ENCODE peak calls at places on chromosomes 6 and 20, in eight cellular contexts. S is NB4, C is sigmoid colon, H is ovary, W is A549, P is stomach, Z is right lobe of liver, V is erythroblast. I is an unnamed sample.

GRCh38 chr20:20223981-20224380 is 143.9 kb upstream of the INSM1 start:
- DNase-seq in S (no peak), C (no peak), H (no peak), W (no peak), P (no peak), Z (no peak), V (no peak), I (no peak)

GRCh38 chr6:139649718-139650117 is 275.3 kb upstream of the CITED2 start:
- DNase-seq in S (no peak), C (no peak), H (no peak), W (no peak), P (no peak), Z (no peak), V (no peak), I (no peak)

GRCh38 chr6:139757766-139758655 is 383.6 kb upstream of the CITED2 start:
- DNase-seq in S (peak; percentile 20), C (no peak), H (no peak), W (no peak), P (no peak), Z (no peak), V (no peak), I (peak; percentile 60)

GRCh38 chr20:50189681-50190250 is 864 bp upstream of the CEBPB start:
- DNase-seq in S (peak; percentile 49), C (no peak), H (peak; percentile 80), W (no peak), P (peak; percentile 70), Z (peak; percentile 93), V (peak; percentile 67), I (peak; percentile 93)

GRCh38 chr20:63290677-63291472 is 2.1 kb upstream of the COL20A1 start:
- DNase-seq in S (peak; percentile 63), C (no peak), H (no peak), W (peak; percentile 75), P (peak; percentile 61), Z (no peak), V (peak; percentile 62), I (no peak)

GRCh38 chr6:4280721-4281120 is 145.3 kb upstream of the ECI2 start:
- DNase-seq in S (no peak), C (no peak), H (no peak), W (peak; percentile 47), P (no peak), Z (no peak), V (no peak), I (no peak)

GRCh38 chr6:114042267-114043075 is 71.5 kb upstream of the HDAC2 start:
- DNase-seq in S (no peak), C (no peak), H (no peak), W (no peak), P (no peak), Z (no peak), V (no peak), I (no peak)

GRCh38 chr20:25118529-25118928 is 36.6 kb upstream of the VSX1 start:
- DNase-seq in S (no peak), C (no peak), H (no peak), W (no peak), P (no peak), Z (no peak), V (no peak), I (no peak)

GRCh38 chr6:34240329-34241248 is 3.9 kb downstream of the HMGA1 start:
- DNase-seq in S (no peak), C (peak; percentile 56), H (peak; percentile 11), W (no peak), P (no peak), Z (peak; percentile 38), V (peak; percentile 22), I (no peak)

GRCh38 chr6:124679392-124679791 is 282.8 kb upstream of the RNF217 start:
- DNase-seq in S (no peak), C (no peak), H (no peak), W (no peak), P (no peak), Z (no peak), V (no peak), I (no peak)

GRCh38 chr6:26375270-26375669 is 7.6 kb upstream of the BTN2A2 start:
- DNase-seq in S (no peak), C (no peak), H (no peak), W (no peak), P (no peak), Z (no peak), V (no peak), I (no peak)

GRCh38 chr6:27893059-27893835 is 18.9 kb downstream of the OR2B2 start:
- DNase-seq in S (peak; percentile 99), C (peak; percentile 81), H (peak; percentile 38), W (peak; percentile 83), P (peak; percentile 92), Z (peak; percentile 91), V (peak; percentile 98), I (peak; percentile 85)

GRCh38 chr6:27890351-27891299 is 21.6 kb downstream of the OR2B2 start:
- DNase-seq in S (peak; percentile 98), C (no peak), H (no peak), W (peak; percentile 66), P (peak; percentile 71), Z (no peak), V (peak; percentile 94), I (peak; percentile 88)

GRCh38 chr6:27893836-27894807 is 18.1 kb downstream of the OR2B2 start:
- DNase-seq in S (peak; percentile 94), C (peak; percentile 94), H (peak; percentile 79), W (peak; percentile 56), P (peak; percentile 81), Z (peak; percentile 90), V (peak; percentile 97), I (peak; percentile 87)

GRCh38 chr6:27891300-27891913 is 20.8 kb downstream of the OR2B2 start:
- DNase-seq in S (peak; percentile 28), C (no peak), H (no peak), W (no peak), P (no peak), Z (no peak), V (peak; percentile 75), I (no peak)

GRCh38 chr6:27892596-27893058 is 19.6 kb downstream of the OR2B2 start:
- DNase-seq in S (no peak), C (no peak), H (no peak), W (no peak), P (no peak), Z (no peak), V (no peak), I (no peak)
- TF ChIP-seq POLR2A in S (no peak), C (no peak), H (no peak), W (no peak), P (no peak), Z (no peak), V (no peak), I (no peak)

DNA sequence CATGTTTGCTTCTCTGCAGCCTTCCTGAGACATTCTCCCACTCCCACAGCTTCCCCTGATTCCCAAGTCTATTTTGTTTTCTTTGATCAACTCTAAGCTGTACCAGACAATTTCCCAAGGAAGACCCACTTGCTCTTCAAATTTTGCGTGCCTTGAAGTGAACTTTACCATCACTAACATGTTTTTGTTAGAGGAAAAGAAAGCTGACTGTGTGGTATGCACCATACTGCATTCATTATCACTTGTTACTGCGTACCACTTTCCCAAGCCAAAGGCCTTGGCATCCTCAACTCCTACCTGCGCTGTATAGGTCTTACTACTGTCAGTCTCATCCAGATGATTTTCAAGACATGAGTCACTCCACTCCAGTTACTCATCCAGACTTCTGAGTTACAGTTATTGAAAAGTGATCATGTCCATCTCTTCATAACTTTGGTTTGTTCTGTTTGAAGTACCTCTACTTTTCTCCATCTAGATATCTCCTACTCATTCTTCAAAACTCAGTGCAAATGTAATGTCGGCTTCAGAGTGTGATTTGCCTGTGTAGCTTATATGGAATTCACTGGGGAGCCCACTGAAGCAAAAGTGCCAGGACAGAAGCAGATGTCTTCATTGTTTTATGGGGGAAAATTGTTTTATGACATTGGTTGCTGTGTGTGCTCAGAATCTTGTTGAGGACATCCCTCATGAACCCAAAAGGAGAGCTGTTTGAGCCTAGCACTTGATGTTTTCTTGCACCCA is 5.2 kb downstream of the RPS12 start:
- DNase-seq in S (peak; percentile 50), C (no peak), H (no peak), W (no peak), P (no peak), Z (no peak), V (peak; percentile 32), I (no peak)
- TF ChIP-seq POLR2A in S (no peak), C (no peak), H (no peak), W (no peak), P (no peak), Z (no peak), V (peak; percentile 70), I (no peak)

GRCh38 chr6:43019152-43019551 is 2.3 kb upstream of the RRP36 start:
- DNase-seq in S (no peak), C (no peak), H (no peak), W (no peak), P (no peak), Z (no peak), V (no peak), I (no peak)

GRCh38 chr6:43020847-43021246 is 576 bp upstream of the RRP36 start:
- DNase-seq in S (peak; percentile 44), C (no peak), H (no peak), W (no peak), P (no peak), Z (no peak), V (no peak), I (no peak)

GRCh38 chr6:43020052-43020705 is 1.2 kb upstream of the RRP36 start:
- DNase-seq in S (no peak), C (no peak), H (no peak), W (no peak), P (no peak), Z (no peak), V (no peak), I (no peak)

GRCh38 chr6:43016935-43017334 is 2.9 kb downstream of the KLHDC3 start:
- DNase-seq in S (no peak), C (no peak), H (no peak), W (no peak), P (no peak), Z (no peak), V (no peak), I (no peak)

GRCh38 chr6:43021270-43022047 is at the start of gene RRP36:
- DNase-seq in S (peak; percentile 87), C (peak; percentile 86), H (peak; percentile 80), W (peak; percentile 79), P (peak; percentile 81), Z (peak; percentile 86), V (peak; percentile 77), I (peak; percentile 65)
- TF ChIP-seq POLR2A in S (no peak), C (no peak), H (no peak), W (peak; percentile 59), P (no peak), Z (peak; percentile 61), V (peak; percentile 65), I (no peak)

GRCh38 chr6:132728616-132729015 is 14.8 kb upstream of the VNN1 start:
- DNase-seq in S (no peak), C (no peak), H (no peak), W (no peak), P (no peak), Z (no peak), V (peak; percentile 26), I (no peak)

GRCh38 chr6:132733288-132733687 is 19.4 kb upstream of the VNN1 start:
- DNase-seq in S (no peak), C (no peak), H (no peak), W (no peak), P (no peak), Z (no peak), V (no peak), I (no peak)

GRCh38 chr6:132730560-132730959 is 16.7 kb upstream of the VNN1 start:
- DNase-seq in S (no peak), C (no peak), H (no peak), W (no peak), P (no peak), Z (no peak), V (no peak), I (no peak)

GRCh38 chr6:132733814-132734213 is 20.0 kb upstream of the VNN1 start:
- DNase-seq in S (peak; percentile 50), C (no peak), H (no peak), W (no peak), P (no peak), Z (no peak), V (no peak), I (no peak)

GRCh38 chr6:132731086-132731485 is 17.2 kb upstream of the VNN1 start:
- DNase-seq in S (no peak), C (no peak), H (no peak), W (no peak), P (no peak), Z (no peak), V (no peak), I (no peak)
- TF ChIP-seq POLR2A in S (no peak), C (no peak), H (no peak), W (no peak), P (no peak), Z (no peak), V (no peak), I (no peak)

I was measured in lower leg skin.